ENCODE peak calls at places on chromosomes 2 and 18, in seven cellular contexts. N, X, Q, J, T, K and Y are unnamed samples.

GRCh38 chr2:58950795-58951462 is 709.8 kb upstream of the FANCL start:
- DNase-seq in N (no peak), X (no peak), Q (no peak), J (no peak), T (no peak), K (no peak), Y (no peak)

GRCh38 chr2:179273461-179273962 is 8.9 kb upstream of the SESTD1 start:
- DNase-seq in N (no peak), X (no peak), Q (no peak), J (no peak), T (no peak), K (no peak), Y (no peak)

GRCh38 chr18:50579061-50579774 is 19.3 kb downstream of the MAPK4 start:
- DNase-seq in N (no peak), X (no peak), Q (no peak), J (no peak), T (no peak), K (no peak), Y (no peak)

GRCh38 chr2:67295851-67296250 is 101.3 kb upstream of the ETAA1 start:
- DNase-seq in N (no peak), X (no peak), Q (no peak), J (no peak), T (no peak), K (no peak), Y (no peak)

GRCh38 chr2:230713331-230714121 is 884 bp downstream of the CAB39 start:
- DNase-seq in N (peak; percentile 24), X (peak; percentile 73), Q (peak; percentile 16), J (no peak), T (peak; percentile 76), K (peak; percentile 18), Y (peak; percentile 27)

GRCh38 chr2:219073413-219074129 is 12.8 kb upstream of the IHH start:
- DNase-seq in N (no peak), X (no peak), Q (peak; percentile 73), J (no peak), T (no peak), K (no peak), Y (no peak)

GRCh38 chr18:43805646-43806194 is 528.4 kb upstream of the SYT4 start:
- DNase-seq in N (no peak), X (no peak), Q (no peak), J (no peak), T (no peak), K (no peak), Y (no peak)

GRCh38 chr2:55363636-55364035 is 56.0 kb downstream of the CCDC88A start:
- DNase-seq in N (no peak), X (no peak), Q (no peak), J (no peak), T (no peak), K (no peak), Y (no peak)

GRCh38 chr18:68991281-68991680 is 193.4 kb downstream of the CCDC102B start:
- DNase-seq in N (no peak), X (no peak), Q (no peak), J (no peak), T (no peak), K (no peak), Y (no peak)

GRCh38 chr18:55053976-55054375 is 94.7 kb upstream of the CCDC68 start:
- DNase-seq in N (no peak), X (no peak), Q (no peak), J (no peak), T (no peak), K (no peak), Y (no peak)

GRCh38 chr2:196169521-196169920 is 1.9 kb downstream of the STK17B start:
- DNase-seq in N (no peak), X (no peak), Q (no peak), J (no peak), T (no peak), K (no peak), Y (no peak)

GRCh38 chr18:79512461-79513380 is 117.0 kb downstream of the NFATC1 start:
- DNase-seq in N (no peak), X (peak; percentile 58), Q (no peak), J (no peak), T (peak; percentile 57), K (peak; percentile 9), Y (peak; percentile 57)

GRCh38 chr2:234355052-234355720 is 141.7 kb downstream of the ARL4C start:
- DNase-seq in N (no peak), X (no peak), Q (no peak), J (no peak), T (no peak), K (no peak), Y (no peak)

GRCh38 chr2:235027558-235028214 is 75.9 kb downstream of the SH3BP4 start:
- DNase-seq in N (no peak), X (peak; percentile 53), Q (peak; percentile 59), J (no peak), T (peak; percentile 29), K (no peak), Y (no peak)

GRCh38 chr2:140122001-140122400 is 1341.8 kb upstream of the NXPH2 start:
- DNase-seq in N (no peak), X (no peak), Q (no peak), J (no peak), T (no peak), K (no peak), Y (no peak)

GRCh38 chr2:111235192-111235591 is 114.5 kb downstream of the BCL2L11 start:
- DNase-seq in N (no peak), X (no peak), Q (no peak), J (no peak), T (no peak), K (no peak), Y (no peak)

GRCh38 chr2:111623380-111623779 is 260.6 kb downstream of the ANAPC1 start:
- DNase-seq in N (no peak), X (no peak), Q (no peak), J (no peak), T (no peak), K (no peak), Y (no peak)

GRCh38 chr2:38039511-38039910 is 36.4 kb downstream of the CYP1B1 start:
- DNase-seq in N (no peak), X (no peak), Q (no peak), J (no peak), T (no peak), K (no peak), Y (no peak)

GRCh38 chr2:165305391-165306096 is 66.3 kb downstream of the SCN2A start:
- DNase-seq in N (no peak), X (no peak), Q (no peak), J (no peak), T (no peak), K (no peak), Y (no peak)

GRCh38 chr2:28168376-28168775 is 224.3 kb upstream of the FOSL2 start:
- DNase-seq in N (no peak), X (no peak), Q (no peak), J (no peak), T (no peak), K (no peak), Y (no peak)

DNA sequence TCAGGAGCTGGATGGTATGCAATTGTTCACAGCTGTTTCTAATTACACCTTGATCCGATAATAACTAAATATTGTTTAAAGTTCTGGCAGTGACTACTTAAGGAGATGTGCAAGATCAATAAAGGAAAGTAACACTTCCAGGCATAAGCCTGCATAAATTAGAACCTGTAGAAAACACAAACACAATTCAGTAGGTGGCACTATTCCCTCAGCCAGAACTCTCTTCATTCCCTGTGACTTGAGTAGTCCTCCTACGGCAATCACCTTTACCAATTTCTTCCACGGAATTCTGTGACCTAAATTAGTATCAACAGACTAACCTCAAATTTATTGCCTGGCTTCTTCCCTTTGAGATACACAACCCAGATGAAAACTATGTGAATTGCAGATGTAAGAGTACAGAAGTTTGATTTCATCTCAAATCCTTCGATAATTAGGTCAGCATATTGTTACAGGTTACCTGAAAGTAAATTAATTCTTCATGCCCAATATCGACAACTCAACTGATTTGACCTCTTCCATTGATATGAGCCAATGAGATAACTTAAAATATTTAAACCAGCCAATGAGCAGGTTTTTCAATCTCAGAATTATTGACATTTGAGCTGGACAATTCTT is 137.8 kb downstream of the PID1 start:
- DNase-seq in N (no peak), X (no peak), Q (peak; percentile 62), J (no peak), T (no peak), K (no peak), Y (no peak)
- H3K9me3 ChIP-seq in N (no peaks in the 10 kb centered on the region), X (no peaks in the 10 kb centered on the region), Q (no peaks in the 10 kb centered on the region), J (no peaks in the 10 kb centered on the region), T (no peaks in the 10 kb centered on the region), K (no peaks in the 10 kb centered on the region), Y (no peaks in the 10 kb centered on the region)

GRCh38 chr2:201837391-201837790 is 31.1 kb downstream of the CDK15 start:
- DNase-seq in N (no peak), X (no peak), Q (no peak), J (no peak), T (no peak), K (no peak), Y (no peak)

GRCh38 chr2:201831469-201831868 is 25.1 kb downstream of the CDK15 start:
- DNase-seq in N (no peak), X (no peak), Q (no peak), J (no peak), T (no peak), K (no peak), Y (no peak)

GRCh38 chr2:201837824-201838340 is 31.5 kb downstream of the CDK15 start:
- DNase-seq in N (no peak), X (no peak), Q (no peak), J (no peak), T (no peak), K (no peak), Y (no peak)

GRCh38 chr2:201833796-201834195 is 27.5 kb downstream of the CDK15 start:
- DNase-seq in N (no peak), X (no peak), Q (no peak), J (no peak), T (no peak), K (no peak), Y (no peak)

GRCh38 chr2:201835066-201835465 is 28.7 kb downstream of the CDK15 start:
- DNase-seq in N (no peak), X (no peak), Q (no peak), J (no peak), T (no peak), K (no peak), Y (no peak)
- TF ChIP-seq CTCF in N (no peak), X (no peak), Q (no peak), J (no peak), T (no peak), K (no peak), Y (no peak)

GRCh38 chr18:35303610-35304009 is 13.6 kb upstream of the ZSCAN30 start:
- DNase-seq in N (no peak), X (no peak), Q (no peak), J (no peak), T (no peak), K (no peak), Y (no peak)
- H3K9me3 ChIP-seq in N (peaks cover 91% of the 10 kb centered on the region), X (peaks cover 48% of the 10 kb centered on the region), Q (peaks cover 89% of the 10 kb centered on the region), J (peaks cover 27% of the 10 kb centered on the region), T (peaks cover 73% of the 10 kb centered on the region), K (no peaks in the 10 kb centered on the region), Y (peaks cover 3% of the 10 kb centered on the region)

DNA sequence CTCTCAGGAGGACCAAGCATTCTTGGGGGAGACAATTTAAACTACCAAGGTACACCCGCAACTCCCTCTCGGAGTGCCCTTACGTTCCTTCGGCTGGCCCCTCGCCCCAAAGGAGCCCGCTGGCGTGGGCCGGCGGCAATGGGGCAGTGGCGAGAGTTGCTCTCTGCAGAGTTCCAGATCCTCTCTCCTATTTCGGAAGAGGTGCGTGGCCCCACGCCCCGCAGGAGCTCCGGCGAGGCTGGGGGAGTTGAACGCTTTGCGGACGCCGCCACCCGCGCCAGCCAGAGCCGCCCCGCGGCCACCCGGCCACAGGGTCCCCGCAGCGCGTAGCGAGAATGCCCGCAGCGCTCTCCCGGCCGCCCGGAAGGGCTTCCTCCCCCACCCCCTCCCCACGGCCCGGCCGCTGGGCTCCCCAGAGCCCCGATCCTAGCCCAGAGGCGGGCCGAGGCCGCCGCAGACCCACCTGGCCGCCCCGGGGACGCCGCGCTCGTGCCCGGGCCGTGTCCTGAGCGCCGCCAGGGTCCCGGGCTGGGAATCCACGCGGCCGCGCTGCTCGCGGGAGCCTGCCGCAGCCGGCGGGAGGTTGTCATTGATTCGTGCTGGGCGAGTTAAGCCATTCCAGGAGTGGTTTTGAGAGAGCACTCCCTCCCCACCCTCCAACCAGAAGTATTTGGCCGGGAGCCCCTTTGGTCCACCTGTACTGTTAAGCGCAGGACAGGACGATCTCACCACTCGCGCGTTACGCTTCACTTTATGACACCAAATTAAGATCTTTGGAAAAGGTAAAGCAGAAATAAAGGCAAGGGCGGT is 206.3 kb upstream of the SMAD2 start:
- DNase-seq in N (no peak), X (no peak), Q (no peak), J (no peak), T (no peak), K (no peak), Y (peak; percentile 55)
- TF ChIP-seq CTCF in N (no peak), X (no peak), Q (no peak), J (no peak), T (no peak), K (no peak), Y (no peak)